ENCODE peak calls at places on chromosome X, in four cellular contexts. One of them, this sample, is unnamed.

GRCh38 chrX:130110379-130111219 is at the start of gene ELF4:
- DNase-seq in GM12878: no peak
- DNase-seq in K562: peak; percentile 80
- DNase-seq in HepG2: no peak
- DNase-seq in this sample: peak; percentile 85

GRCh38 chrX:46279214-46279924 is 265.9 kb downstream of the ZNF674 start:
- DNase-seq in GM12878: no peak
- DNase-seq in K562: no peak
- DNase-seq in HepG2: no peak
- DNase-seq in this sample: no peak

GRCh38 chrX:46574941-46575381 is 1.4 kb downstream of the CHST7 start:
- DNase-seq in GM12878: no peak
- DNase-seq in K562: no peak
- DNase-seq in HepG2: no peak
- DNase-seq in this sample: peak; percentile 41

GRCh38 chrX:140229187-140229586 is 263.9 kb upstream of the CXorf66 start:
- DNase-seq in GM12878: no peak
- DNase-seq in K562: no peak
- DNase-seq in HepG2: no peak
- DNase-seq in this sample: no peak

GRCh38 chrX:136835761-136836160 is 44.8 kb downstream of the RBMX start:
- DNase-seq in GM12878: no peak
- DNase-seq in K562: no peak
- DNase-seq in HepG2: no peak
- DNase-seq in this sample: no peak

GRCh38 chrX:53265771-53266170 is 15.6 kb downstream of the IQSEC2 start:
- DNase-seq in GM12878: no peak
- DNase-seq in K562: no peak
- DNase-seq in HepG2: no peak
- DNase-seq in this sample: no peak

GRCh38 chrX:148874621-148875020 is 374.2 kb downstream of the AFF2 start:
- DNase-seq in GM12878: no peak
- DNase-seq in K562: no peak
- DNase-seq in HepG2: no peak
- DNase-seq in this sample: no peak

GRCh38 chrX:23729214-23729613 is 13.9 kb downstream of the ACOT9 start:
- DNase-seq in GM12878: no peak
- DNase-seq in K562: no peak
- DNase-seq in HepG2: no peak
- DNase-seq in this sample: no peak

GRCh38 chrX:12007881-12008280 is 130.4 kb upstream of the FRMPD4 start:
- DNase-seq in GM12878: no peak
- DNase-seq in K562: no peak
- DNase-seq in HepG2: no peak
- DNase-seq in this sample: no peak

GRCh38 chrX:45614853-45615252 is 414.2 kb upstream of the DIPK2B start:
- DNase-seq in GM12878: no peak
- DNase-seq in K562: no peak
- DNase-seq in HepG2: no peak
- DNase-seq in this sample: no peak

GRCh38 chrX:78517124-78517523 is 142.0 kb downstream of the RTL3 start:
- DNase-seq in GM12878: peak; percentile 40
- DNase-seq in K562: no peak
- DNase-seq in HepG2: no peak
- DNase-seq in this sample: no peak

GRCh38 chrX:140057001-140057411 is 91.7 kb upstream of the CXorf66 start:
- DNase-seq in GM12878: peak; percentile 5
- DNase-seq in K562: peak; percentile 71
- DNase-seq in HepG2: peak; percentile 51
- DNase-seq in this sample: peak; percentile 65

GRCh38 chrX:16484338-16484737 is 165.6 kb upstream of the S100G start:
- DNase-seq in GM12878: no peak
- DNase-seq in K562: no peak
- DNase-seq in HepG2: no peak
- DNase-seq in this sample: no peak

GRCh38 chrX:131704136-131704695 is 160.3 kb downstream of the OR13H1 start:
- DNase-seq in GM12878: peak; percentile 87
- DNase-seq in K562: no peak
- DNase-seq in HepG2: no peak
- DNase-seq in this sample: peak; percentile 64

GRCh38 chrX:123859409-123859827 is 435 bp upstream of the XIAP start:
- DNase-seq in GM12878: peak; percentile 21
- DNase-seq in K562: no peak
- DNase-seq in HepG2: no peak
- DNase-seq in this sample: peak; percentile 36

GRCh38 chrX:19926095-19926494 is 38.7 kb upstream of the SH3KBP1 start:
- DNase-seq in GM12878: no peak
- DNase-seq in K562: no peak
- DNase-seq in HepG2: no peak
- DNase-seq in this sample: no peak

GRCh38 chrX:16123222-16123786 is at the start of gene GRPR:
- DNase-seq in GM12878: no peak
- DNase-seq in K562: peak; percentile 52
- DNase-seq in HepG2: peak; percentile 35
- DNase-seq in this sample: peak; percentile 63

GRCh38 chrX:116204947-116205346 is 34.4 kb downstream of the AGTR2 start:
- DNase-seq in GM12878: no peak
- DNase-seq in K562: peak; percentile 4
- DNase-seq in HepG2: peak; percentile 1
- DNase-seq in this sample: peak; percentile 5
- TF ChIP-seq NFIC in GM12878: no peak
- TF ChIP-seq NFIC in K562: no peak
- TF ChIP-seq NFIC in HepG2: no peak
- TF ChIP-seq NFIC in this sample: no peak

DNA sequence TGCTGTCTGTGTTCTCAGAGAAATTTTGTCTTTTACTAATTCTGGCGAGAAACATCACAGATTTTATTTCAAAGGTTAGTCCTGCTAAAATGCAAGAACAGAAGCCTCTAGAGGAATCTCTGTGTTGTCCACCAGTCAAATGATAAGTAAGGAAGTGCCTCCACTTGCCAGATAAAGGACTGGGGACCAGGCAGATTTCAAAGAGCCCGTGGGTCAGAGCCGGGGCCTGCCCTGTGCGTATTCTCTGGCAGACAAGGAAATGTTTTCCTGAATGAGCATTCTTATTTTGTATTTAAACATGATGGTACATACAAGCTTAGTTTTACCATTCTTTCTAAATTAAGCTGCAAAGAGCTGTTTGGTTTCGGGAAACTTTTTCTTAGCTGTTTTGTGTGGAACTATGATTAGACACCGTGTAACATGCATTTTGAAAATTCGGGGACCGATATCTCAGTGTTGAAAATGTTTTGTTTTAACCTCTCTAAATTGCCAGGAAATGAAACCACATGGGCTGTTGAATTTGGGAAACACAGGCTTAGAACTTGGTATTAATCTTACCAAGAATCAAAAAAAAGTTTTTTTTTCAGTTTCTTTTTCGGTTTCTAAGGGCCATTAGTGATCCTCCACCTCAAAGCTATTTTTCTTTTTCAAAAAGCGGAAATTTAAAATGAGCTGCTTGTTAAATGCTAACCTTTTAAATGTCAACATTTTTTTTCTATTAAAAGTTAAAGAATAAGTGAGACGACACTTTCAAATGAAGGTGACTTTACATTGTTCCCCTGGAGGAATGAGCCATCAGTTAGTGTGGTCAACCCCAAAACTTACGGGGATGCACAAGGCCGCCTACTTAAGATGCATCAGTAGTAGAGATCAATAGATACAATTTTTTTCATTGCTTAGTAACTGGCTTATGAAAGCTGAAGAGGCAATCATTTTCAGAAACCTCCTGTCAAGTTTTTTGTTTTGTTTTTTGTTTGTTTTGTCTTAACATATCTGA is 89.6 kb upstream of the MTM1 start:
- DNase-seq in GM12878: no peak
- DNase-seq in K562: no peak
- DNase-seq in HepG2: no peak
- DNase-seq in this sample: no peak
- TF ChIP-seq NFIC in GM12878: peak; percentile 38
- TF ChIP-seq NFIC in K562: no peak
- TF ChIP-seq NFIC in HepG2: no peak
- TF ChIP-seq NFIC in this sample: no peak

GRCh38 chrX:17788439-17788838 is 51.1 kb downstream of the SCML1 start:
- DNase-seq in GM12878: no peak
- DNase-seq in K562: peak; percentile 73
- DNase-seq in HepG2: peak; percentile 5
- DNase-seq in this sample: peak; percentile 80
- TF ChIP-seq NFIC in GM12878: no peak
- TF ChIP-seq NFIC in K562: no peak
- TF ChIP-seq NFIC in HepG2: no peak
- TF ChIP-seq NFIC in this sample: no peak

GRCh38 chrX:55907968-55908607 is 190.5 kb downstream of the RRAGB start:
- DNase-seq in GM12878: no peak
- DNase-seq in K562: peak; percentile 27
- DNase-seq in HepG2: no peak
- DNase-seq in this sample: no peak

GRCh38 chrX:55908685-55909212 is 191.2 kb downstream of the RRAGB start:
- DNase-seq in GM12878: no peak
- DNase-seq in K562: no peak
- DNase-seq in HepG2: no peak
- DNase-seq in this sample: no peak
- TF ChIP-seq NFIC in GM12878: no peak
- TF ChIP-seq NFIC in K562: no peak
- TF ChIP-seq NFIC in HepG2: no peak
- TF ChIP-seq NFIC in this sample: no peak

GRCh38 chrX:135112096-135112729 is 8.1 kb downstream of the ETDB start:
- DNase-seq in GM12878: no peak
- DNase-seq in K562: no peak
- DNase-seq in HepG2: no peak
- DNase-seq in this sample: peak; percentile 33
- TF ChIP-seq NFIC in GM12878: no peak
- TF ChIP-seq NFIC in K562: no peak
- TF ChIP-seq NFIC in HepG2: no peak
- TF ChIP-seq NFIC in this sample: no peak

GRCh38 chrX:134512566-134512965 is 52.6 kb downstream of the HPRT1 start:
- DNase-seq in GM12878: no peak
- DNase-seq in K562: no peak
- DNase-seq in HepG2: peak; percentile 25
- DNase-seq in this sample: no peak
- TF ChIP-seq NFIC in GM12878: no peak
- TF ChIP-seq NFIC in K562: no peak
- TF ChIP-seq NFIC in HepG2: no peak
- TF ChIP-seq NFIC in this sample: no peak